ENCODE peak calls at places on chromosomes 7 and 10, in four cellular contexts. A is kidney, C is breast epithelium, E is adipocyte. M is an unnamed sample.

GRCh38 chr7:142308326-142308725 is 50.5 kb upstream of the PRSS58 start:
- DNase-seq in A (no peak), E (no peak), C (no peak), M (no peak)

GRCh38 chr7:117829450-117829849 is 43.8 kb downstream of the CTTNBP2 start:
- DNase-seq in A (no peak), C (no peak), E (no peak), M (no peak)

GRCh38 chr7:17822557-17823173 is 117.6 kb downstream of the SNX13 start:
- DNase-seq in A (no peak), C (no peak), E (no peak), M (no peak)

GRCh38 chr7:86833360-86833759 is 189.7 kb downstream of the GRM3 start:
- DNase-seq in C (no peak), A (no peak), E (no peak), M (no peak)

GRCh38 chr7:25852249-25852994 is 299.6 kb upstream of the NFE2L3 start:
- DNase-seq in E (peak), A (peak), C (no peak), M (no peak)

GRCh38 chr7:24922099-24922773 is 57.7 kb downstream of the OSBPL3 start:
- DNase-seq in A (no peak), C (no peak), E (peak), M (no peak)

GRCh38 chr7:44195901-44196300 is 4.9 kb upstream of the YKT6 start:
- DNase-seq in E (no peak), A (no peak), C (no peak), M (no peak)

GRCh38 chr10:43965033-43965917 is 316.6 kb upstream of the ZNF32 start:
- DNase-seq in E (peak), C (no peak), A (no peak), M (no peak)

GRCh38 chr10:121804460-121804859 is 123.4 kb downstream of the ATE1 start:
- DNase-seq in E (no peak), A (no peak), C (no peak), M (no peak)

GRCh38 chr7:24910551-24911212 is 69.3 kb downstream of the OSBPL3 start:
- DNase-seq in A (no peak), E (no peak), C (no peak), M (no peak)

GRCh38 chr7:131302876-131303707 is 24.6 kb upstream of the MKLN1 start:
- DNase-seq in A (no peak), E (peak), C (no peak), M (no peak)

GRCh38 chr10:43267811-43268210 is 946 bp upstream of the RASGEF1A start:
- DNase-seq in C (no peak), E (no peak), A (no peak), M (no peak)

GRCh38 chr7:75995052-75995471 is 667 bp upstream of the TMEM120A start:
- DNase-seq in A (no peak), C (peak), E (no peak), M (no peak)

GRCh38 chr7:150322114-150322832 is 882 bp upstream of the LRRC61 start:
- DNase-seq in A (no peak), E (no peak), C (no peak), M (peak)

GRCh38 chr10:106711313-106711906 is 453.1 kb downstream of the SORCS1 start:
- DNase-seq in E (peak), C (no peak), A (no peak), M (no peak)

GRCh38 chr10:110304780-110305421 is at the start of gene SMNDC1:
- DNase-seq in C (peak), E (peak), A (peak), M (peak)

GRCh38 chr7:98779800-98780199 is 90.0 kb downstream of the TMEM130 start:
- DNase-seq in E (no peak), A (no peak), C (no peak), M (no peak)

GRCh38 chr7:143239822-143240221 is 18.0 kb downstream of the TAS2R40 start:
- DNase-seq in E (peak), C (no peak), A (no peak), M (no peak)

GRCh38 chr10:24415455-24416169 is 206.7 kb downstream of the KIAA1217 start:
- DNase-seq in C (peak), E (peak), A (peak), M (no peak)

GRCh38 chr7:19491821-19492452 is 216.9 kb downstream of the POLR1F start:
- DNase-seq in A (no peak), E (peak), C (no peak), M (no peak)

GRCh38 chr7:158252837-158253669 is 334.6 kb downstream of the PTPRN2 start:
- DNase-seq in E (no peak), A (no peak), C (peak), M (no peak)

GRCh38 chr10:62019013-62019684 is 117.7 kb downstream of the ARID5B start:
- DNase-seq in E (no peak), A (no peak), C (no peak), M (no peak)
- H3K4me3 ChIP-seq in E (peak), A (no peak), C (no peak), M (no peak)

DNA sequence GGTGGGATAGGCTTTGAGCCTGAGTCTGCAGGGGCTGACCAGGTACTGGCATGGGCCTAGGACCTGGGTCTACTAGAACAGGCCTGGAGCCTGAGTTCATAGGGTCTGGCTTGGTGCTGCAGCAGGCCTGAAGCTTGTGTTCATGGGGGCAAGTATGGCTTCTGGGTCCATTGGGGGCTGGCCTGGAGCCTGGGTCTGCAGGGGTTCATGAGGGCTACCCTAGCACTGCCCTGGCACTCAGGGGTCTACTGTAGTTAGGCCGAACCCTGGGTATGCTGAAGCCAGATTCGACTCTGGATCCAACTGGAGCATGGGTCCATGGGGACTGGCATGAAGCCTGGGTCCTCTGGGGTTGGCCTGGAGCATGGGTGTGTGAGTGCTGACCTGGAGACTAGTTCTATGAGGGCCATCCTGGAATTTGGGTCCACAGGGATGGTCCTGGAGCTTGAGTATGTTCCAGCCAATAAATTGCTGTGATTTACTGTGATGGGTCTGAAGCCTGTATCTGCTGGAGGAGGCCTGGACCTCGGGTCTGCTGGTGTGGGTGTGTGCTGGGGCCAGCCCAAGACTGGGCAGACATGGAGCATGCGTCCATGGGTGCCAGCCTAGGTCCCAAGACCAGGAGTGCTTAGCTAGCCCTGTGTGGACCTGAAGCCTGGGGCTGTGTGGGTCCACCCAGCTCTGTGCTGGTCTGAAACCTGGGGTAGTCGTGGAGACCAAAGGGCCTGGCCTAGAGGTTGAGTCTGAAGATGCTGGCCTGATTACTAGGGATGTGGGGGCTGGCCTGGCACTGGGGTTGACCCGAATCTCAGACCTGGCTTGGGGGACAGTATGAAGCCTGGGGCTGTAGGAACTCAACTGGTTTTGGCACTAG is 235.5 kb downstream of the NXPH1 start:
- DNase-seq in E (no peak), A (peak), C (no peak), M (no peak)
- H3K4me3 ChIP-seq in E (no peak), A (no peak), C (no peak), M (no peak)

DNA sequence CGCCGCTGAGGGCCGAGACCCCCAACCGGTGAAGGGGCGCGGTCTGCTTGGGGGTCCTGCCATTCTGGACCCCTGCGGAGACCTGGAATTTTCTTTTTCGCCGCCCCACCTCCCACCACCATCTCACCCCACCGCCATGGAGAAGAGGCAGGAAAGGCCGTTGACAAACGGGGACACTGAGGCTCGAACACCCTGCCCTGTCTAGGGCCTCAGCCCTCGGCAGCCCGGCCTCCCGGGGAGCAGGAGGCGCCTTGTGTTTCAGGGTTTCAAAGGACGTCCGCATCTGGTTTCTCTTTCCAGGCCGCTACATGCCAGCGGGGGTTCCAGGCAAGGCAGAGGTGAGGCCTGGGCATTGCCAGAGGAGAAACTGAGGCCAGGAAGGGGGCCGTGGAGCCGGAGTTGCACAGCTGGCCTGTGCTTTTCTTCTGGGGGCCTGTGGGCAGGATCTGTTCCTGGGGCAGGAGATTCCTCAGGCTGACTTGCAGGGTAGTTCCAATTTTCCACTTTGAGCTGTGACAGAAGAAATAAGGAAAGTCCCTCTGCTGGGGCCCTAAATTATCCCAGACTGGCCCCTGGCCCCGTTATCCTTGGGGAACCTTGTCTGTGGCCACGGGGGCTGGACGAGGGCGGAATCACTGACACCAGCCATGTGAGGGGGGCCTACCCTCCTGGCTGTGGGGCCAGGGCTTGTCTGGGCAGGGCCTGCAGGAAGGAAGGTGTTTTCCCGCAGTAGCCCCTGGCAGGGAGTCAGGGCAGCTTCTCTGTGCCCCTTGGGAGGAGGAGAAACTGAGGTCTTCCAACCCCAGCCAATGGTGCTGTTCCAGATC is 873 bp upstream of the MICALL2 start:
- DNase-seq in E (peak), A (no peak), C (no peak), M (no peak)
- H3K4me3 ChIP-seq in E (peak), A (peak), C (peak), M (peak)

DNA sequence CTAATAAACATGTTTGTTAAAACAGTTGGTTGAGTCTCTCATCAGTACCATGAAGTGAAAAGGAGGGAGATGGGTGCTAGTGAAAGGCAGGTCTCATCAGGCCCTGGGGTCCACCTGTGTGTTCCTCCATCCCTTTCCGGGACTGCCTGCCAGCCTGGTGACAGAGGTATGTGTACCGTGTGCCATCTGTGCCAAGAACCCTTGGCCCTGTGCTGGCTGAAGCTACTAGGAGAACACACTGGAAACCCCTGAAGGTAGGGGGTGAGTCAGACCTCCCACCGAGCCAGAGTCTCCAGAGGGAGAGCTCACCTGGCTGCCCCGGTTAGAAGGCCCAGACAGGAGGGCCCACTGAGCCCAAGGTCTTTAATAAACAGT is 2.3 kb downstream of the DDIT4 start:
- DNase-seq in A (peak), E (peak), C (peak), M (no peak)
- H3K4me3 ChIP-seq in A (peak), E (peak), C (peak), M (peak)

DNA sequence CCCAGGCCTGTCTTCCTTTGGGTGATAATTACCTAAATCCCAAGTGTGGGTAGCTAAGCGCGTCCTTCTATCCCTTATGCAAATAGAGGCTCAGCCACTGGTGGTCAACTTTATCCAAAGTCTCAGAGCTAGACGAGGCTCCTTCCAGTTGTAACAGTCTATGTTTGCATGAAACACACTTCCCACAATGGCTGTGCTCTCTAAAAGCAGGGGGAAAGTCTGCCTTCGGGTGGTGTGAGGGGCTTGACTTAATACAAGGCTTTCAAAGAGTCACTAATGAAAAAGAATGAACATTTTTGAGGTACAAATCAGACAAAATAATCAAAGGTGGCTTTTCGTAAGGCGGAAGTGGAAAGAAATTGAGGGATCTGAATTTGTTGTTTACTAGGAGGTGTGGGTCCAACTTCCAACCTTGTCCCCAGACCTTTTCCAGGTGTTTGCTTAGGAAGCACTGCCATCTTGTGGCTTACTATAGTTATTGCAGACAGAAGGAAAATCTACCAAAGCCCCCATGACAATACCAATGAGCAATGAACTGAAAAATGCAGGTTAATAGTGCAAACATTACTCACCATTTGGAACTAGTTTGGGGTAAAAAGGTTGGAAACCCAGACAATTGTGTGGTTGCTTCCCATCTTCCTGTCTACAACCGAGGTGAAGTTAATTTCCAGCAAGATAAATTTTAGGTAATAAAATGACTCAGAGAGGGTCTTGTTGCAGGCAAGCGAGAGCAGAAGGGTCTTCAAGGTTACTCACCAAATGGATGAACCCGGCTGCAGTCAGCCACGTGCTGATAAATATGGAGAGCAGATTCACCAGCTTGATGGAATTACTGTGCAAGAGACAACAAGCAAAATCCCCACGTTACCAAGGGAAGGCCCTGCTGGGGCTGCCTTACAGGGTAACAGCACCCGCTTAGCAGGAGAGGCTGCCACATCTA is 525.7 kb downstream of the KCNMA1 start:
- DNase-seq in E (peak), A (no peak), C (no peak), M (no peak)
- H3K4me3 ChIP-seq in E (no peak), A (no peak), C (no peak), M (no peak)

GRCh38 chr10:33537066-33537465 is 202.6 kb upstream of the NRP1 start:
- DNase-seq in A (no peak), E (peak), C (no peak), M (no peak)
- H3K4me3 ChIP-seq in A (no peak), E (no peak), C (no peak), M (no peak)

M was measured in effector memory CD4-positive, alpha-beta T cell.